ENCODE peak calls at places on chromosomes 12 and 14, in five cellular contexts. I is non-pigmented ciliary epithelial cell, W is mesenchymal stem cell, G is NCI-H748 treated with DMSO at 0.1 percent for 48 hours, L is astrocyte of the hippocampus. B is an unnamed sample.

GRCh38 chr12:58633479-58633878 is 286.8 kb downstream of the LRIG3 start:
- DNase-seq in W (peak), I (peak), L (no peak), G (no peak), B (no peak)

GRCh38 chr12:23884909-23885308 is 64.6 kb downstream of the SOX5 start:
- DNase-seq in I (no peak), W (no peak), G (no peak), L (no peak), B (no peak)

GRCh38 chr14:95453713-95453980 is 62.8 kb downstream of the SYNE3 start:
- DNase-seq in G (no peak), I (no peak), W (no peak), L (no peak), B (no peak)

GRCh38 chr12:121992059-121992879 is 29.4 kb upstream of the BCL7A start:
- DNase-seq in W (peak), L (peak), G (no peak), I (peak), B (peak)

GRCh38 chr12:68001486-68002466 is 12.5 kb downstream of the IFNG-AS1 start:
- DNase-seq in W (peak), G (no peak), L (peak), I (no peak), B (no peak)

GRCh38 chr12:124359671-124360581 is 65.0 kb downstream of the RFLNA start:
- DNase-seq in I (no peak), L (peak), W (no peak), G (no peak), B (no peak)

GRCh38 chr12:71768900-71769299 is 14.2 kb downstream of the RAB21 start:
- DNase-seq in G (no peak), I (no peak), W (no peak), L (no peak), B (no peak)

GRCh38 chr12:54384591-54385041 is at the start of gene ZNF385A:
- DNase-seq in W (peak), I (no peak), L (no peak), G (no peak), B (no peak)

GRCh38 chr12:92133795-92134637 is 11.6 kb downstream of the BTG1 start:
- DNase-seq in L (peak), W (no peak), I (no peak), G (peak), B (no peak)

GRCh38 chr14:45262637-45263036 is 9.6 kb upstream of the MIS18BP1 start:
- DNase-seq in I (no peak), G (no peak), W (no peak), L (no peak), B (no peak)

GRCh38 chr12:53843545-53843944 is 91.8 kb upstream of the CISTR start:
- DNase-seq in W (no peak), I (no peak), L (no peak), G (no peak), B (no peak)

GRCh38 chr12:65758401-65758800 is 65.9 kb upstream of the HMGA2 start:
- DNase-seq in L (no peak), W (no peak), G (no peak), I (no peak), B (no peak)

GRCh38 chr12:124740691-124741137 is 123.0 kb downstream of the SCARB1 start:
- DNase-seq in I (no peak), L (peak), G (no peak), W (peak), B (peak)

GRCh38 chr12:57775563-57776246 is 3.3 kb downstream of the EEF1AKMT3 start:
- DNase-seq in W (no peak), G (no peak), L (no peak), I (no peak), B (no peak)

GRCh38 chr12:14239935-14240872 is 125.3 kb upstream of the ATF7IP start:
- DNase-seq in I (no peak), W (no peak), L (no peak), G (no peak), B (no peak)

GRCh38 chr12:119468286-119468685 is 125.3 kb upstream of the TMEM233 start:
- DNase-seq in L (no peak), W (no peak), I (no peak), G (no peak), B (no peak)

GRCh38 chr14:73467800-73468199 is 9.5 kb upstream of the NUMB start:
- DNase-seq in G (no peak), I (no peak), W (peak), L (no peak), B (no peak)

GRCh38 chr12:53004178-53004577 is 2.1 kb upstream of the EIF4B start:
- DNase-seq in L (no peak), W (no peak), G (no peak), I (no peak), B (no peak)

GRCh38 chr14:37172024-37172869 is at the start of gene SLC25A21:
- DNase-seq in G (peak), L (peak), W (peak), I (peak), B (peak)

GRCh38 chr12:110531741-110532333 is 29.7 kb downstream of the RAD9B start:
- DNase-seq in G (no peak), I (no peak), W (peak), L (peak), B (no peak)

GRCh38 chr14:88815980-88816379 is 8.5 kb upstream of the TTC8 start:
- DNase-seq in I (no peak), W (no peak), G (no peak), L (no peak), B (no peak)

GRCh38 chr12:92629349-92630065 is 73.3 kb upstream of the PLEKHG7 start:
- DNase-seq in G (no peak), L (peak), I (no peak), W (peak), B (peak)

GRCh38 chr12:124834822-124835221 is 28.8 kb downstream of the SCARB1 start:
- DNase-seq in I (no peak), G (no peak), L (no peak), W (no peak), B (no peak)

GRCh38 chr12:84706374-84706773 is 206.2 kb downstream of the SLC6A15 start:
- DNase-seq in L (no peak), I (no peak), W (no peak), G (no peak), B (no peak)

GRCh38 chr12:30999011-30999410 is 72.5 kb downstream of the TSPAN11 start:
- DNase-seq in W (no peak), L (no peak), G (no peak), I (no peak), B (no peak)

GRCh38 chr14:61839452-61839851 is 77.2 kb downstream of the SNAPC1 start:
- DNase-seq in G (no peak), I (no peak), L (no peak), W (no peak), B (peak)

GRCh38 chr12:14191612-14192011 is 173.9 kb upstream of the ATF7IP start:
- DNase-seq in I (no peak), G (no peak), L (no peak), W (no peak), B (no peak)

GRCh38 chr12:4064008-4064407 is 190.8 kb upstream of the PARP11 start:
- DNase-seq in G (no peak), I (no peak), W (no peak), L (no peak), B (no peak)

GRCh38 chr14:59415836-59416620 is 49.2 kb downstream of the GPR135 start:
- DNase-seq in I (no peak), L (no peak), W (no peak), G (no peak), B (no peak)